ENCODE peak calls at places on chromosomes 12 and 14, in five cellular contexts. One of them, this sample, is unnamed.

GRCh38 chr14:103016071-103016470 is 41.3 kb downstream of the CDC42BPB start:
- DNase-seq in right lobe of liver: peak
- DNase-seq in neuronal stem cell: no peak
- DNase-seq in KBM-7: no peak
- DNase-seq in mesothelial cell of epicardium: no peak
- DNase-seq in this sample: no peak

GRCh38 chr14:22610931-22611330 is 12.8 kb downstream of the ABHD4 start:
- DNase-seq in right lobe of liver: no peak
- DNase-seq in neuronal stem cell: no peak
- DNase-seq in KBM-7: no peak
- DNase-seq in mesothelial cell of epicardium: no peak
- DNase-seq in this sample: no peak

GRCh38 chr12:106918746-106919145 is 37.0 kb upstream of the TMEM263 start:
- DNase-seq in right lobe of liver: no peak
- DNase-seq in neuronal stem cell: peak
- DNase-seq in KBM-7: peak
- DNase-seq in mesothelial cell of epicardium: no peak
- DNase-seq in this sample: peak

GRCh38 chr12:123034865-123035264 is 54.4 kb downstream of the ARL6IP4 start:
- DNase-seq in neuronal stem cell: no peak
- DNase-seq in KBM-7: peak
- DNase-seq in mesothelial cell of epicardium: no peak
- DNase-seq in right lobe of liver: no peak
- DNase-seq in this sample: no peak

GRCh38 chr12:52828156-52829090 is 5.7 kb downstream of the KRT79 start:
- DNase-seq in mesothelial cell of epicardium: no peak
- DNase-seq in neuronal stem cell: no peak
- DNase-seq in KBM-7: no peak
- DNase-seq in right lobe of liver: no peak
- DNase-seq in this sample: no peak

GRCh38 chr12:105507311-105508035 is 177.0 kb downstream of the C12orf75 start:
- DNase-seq in KBM-7: no peak
- DNase-seq in right lobe of liver: no peak
- DNase-seq in neuronal stem cell: no peak
- DNase-seq in mesothelial cell of epicardium: no peak
- DNase-seq in this sample: no peak

GRCh38 chr12:53695148-53696138 is 19.6 kb upstream of the ATP5MC2 start:
- DNase-seq in right lobe of liver: no peak
- DNase-seq in mesothelial cell of epicardium: peak
- DNase-seq in KBM-7: no peak
- DNase-seq in neuronal stem cell: peak
- DNase-seq in this sample: no peak

GRCh38 chr12:70627677-70628076 is 9.6 kb downstream of the PTPRB start:
- DNase-seq in mesothelial cell of epicardium: no peak
- DNase-seq in neuronal stem cell: no peak
- DNase-seq in right lobe of liver: no peak
- DNase-seq in KBM-7: no peak
- DNase-seq in this sample: no peak

This sample was measured in COLO829.